ENCODE peak calls at places on chromosome 10, in five cellular contexts. H is GM23338, K is prostate gland, T is esophagus squamous epithelium, I is uterus. Y is an unnamed sample.

GRCh38 chr10:88865281-88865876 is 13.7 kb upstream of the ANKRD22 start:
- DNase-seq in H (no peak), K (peak; percentile 24), T (no peak), I (no peak), Y (no peak)

GRCh38 chr10:76306859-76307258 is 875.4 kb downstream of the LRMDA start:
- DNase-seq in H (no peak), K (no peak), T (no peak), I (no peak), Y (no peak)

GRCh38 chr10:104321716-104322415 is 16.4 kb downstream of the ITPRIP start:
- DNase-seq in H (no peak), K (no peak), T (no peak), I (no peak), Y (peak; percentile 20)

GRCh38 chr10:53256623-53257022 is 484.0 kb upstream of the MBL2 start:
- DNase-seq in H (peak; percentile 62), K (no peak), T (no peak), I (no peak), Y (peak; percentile 21)

GRCh38 chr10:38050212-38050611 is 39.7 kb downstream of the ZNF33A start:
- DNase-seq in H (no peak), K (no peak), T (no peak), I (no peak), Y (no peak)

GRCh38 chr10:105769248-105770184 is 1128.4 kb downstream of the SORCS3 start:
- DNase-seq in H (no peak), K (no peak), T (no peak), I (no peak), Y (no peak)

GRCh38 chr10:28985137-28985885 is 303.6 kb upstream of the LYZL1 start:
- DNase-seq in H (no peak), K (no peak), T (no peak), I (no peak), Y (no peak)

GRCh38 chr10:13705526-13706169 is 118.9 kb downstream of the PRPF18 start:
- DNase-seq in H (no peak), K (no peak), T (no peak), I (no peak), Y (no peak)

GRCh38 chr10:78575400-78575799 is 493.4 kb upstream of the ZMIZ1 start:
- DNase-seq in H (no peak), K (no peak), T (no peak), I (no peak), Y (no peak)

GRCh38 chr10:30158325-30158960 is 99.1 kb upstream of the JCAD start:
- DNase-seq in H (no peak), K (no peak), T (no peak), I (no peak), Y (no peak)

GRCh38 chr10:124259139-124259825 is 159.4 kb downstream of the OAT start:
- DNase-seq in H (peak; percentile 33), K (no peak), T (no peak), I (no peak), Y (no peak)

GRCh38 chr10:16819026-16819425 is 1.8 kb upstream of the RSU1 start:
- DNase-seq in H (no peak), K (no peak), T (no peak), I (no peak), Y (no peak)

GRCh38 chr10:12839941-12840611 is 161.4 kb downstream of the CCDC3 start:
- DNase-seq in H (no peak), K (no peak), T (no peak), I (no peak), Y (no peak)

GRCh38 chr10:77386833-77387232 is 250.8 kb downstream of the KCNMA1 start:
- DNase-seq in H (no peak), K (no peak), T (no peak), I (peak; percentile 58), Y (no peak)

GRCh38 chr10:48289652-48290238 is 15.2 kb upstream of the FRMPD2 start:
- DNase-seq in H (peak; percentile 82), K (peak; percentile 50), T (no peak), I (peak; percentile 25), Y (peak; percentile 76)

GRCh38 chr10:61000769-61001730 is 57.1 kb upstream of the RHOBTB1 start:
- DNase-seq in H (peak; percentile 78), K (peak; percentile 19), T (no peak), I (peak; percentile 18), Y (peak; percentile 92)

GRCh38 chr10:96764345-96764744 is 44.0 kb upstream of the PIK3AP1 start:
- DNase-seq in H (no peak), K (no peak), T (no peak), I (no peak), Y (no peak)

GRCh38 chr10:125008689-125009579 is 67.0 kb downstream of the ZRANB1 start:
- DNase-seq in H (peak; percentile 60), K (no peak), T (no peak), I (no peak), Y (peak; percentile 80)

GRCh38 chr10:33216661-33217427 is 117.6 kb downstream of the NRP1 start:
- DNase-seq in H (no peak), K (no peak), T (no peak), I (no peak), Y (no peak)

GRCh38 chr10:97307441-97307840 is 11.6 kb upstream of the FRAT1 start:
- DNase-seq in H (no peak), K (no peak), T (no peak), I (no peak), Y (no peak)

GRCh38 chr10:96488161-96488935 is 25.4 kb downstream of the TLL2 start:
- DNase-seq in H (no peak), K (no peak), T (no peak), I (no peak), Y (no peak)

GRCh38 chr10:97234403-97234802 is 48.6 kb upstream of the SLIT1 start:
- DNase-seq in H (peak; percentile 55), K (no peak), T (no peak), I (no peak), Y (no peak)

GRCh38 chr10:14569274-14570060 is 205.2 kb downstream of the FAM107B start:
- DNase-seq in H (no peak), K (peak; percentile 70), T (no peak), I (no peak), Y (no peak)

GRCh38 chr10:63866747-63867140 is 345.5 kb downstream of the REEP3 start:
- DNase-seq in H (peak; percentile 26), K (no peak), T (no peak), I (no peak), Y (no peak)

GRCh38 chr10:36489181-36489927 is 636.0 kb upstream of the ANKRD30A start:
- DNase-seq in H (no peak), K (no peak), T (no peak), I (no peak), Y (no peak)

GRCh38 chr10:55629792-55630490 is 731.1 kb downstream of the ZWINT start:
- DNase-seq in H (peak; percentile 65), K (no peak), T (no peak), I (no peak), Y (peak; percentile 32)

GRCh38 chr10:91214906-91215305 is 5.6 kb upstream of the PCGF5 start:
- DNase-seq in H (no peak), K (no peak), T (no peak), I (no peak), Y (no peak)

GRCh38 chr10:91210435-91210834 is 10.0 kb upstream of the PCGF5 start:
- DNase-seq in H (no peak), K (no peak), T (no peak), I (no peak), Y (no peak)

GRCh38 chr10:91211675-91212074 is 8.8 kb upstream of the PCGF5 start:
- DNase-seq in H (no peak), K (no peak), T (no peak), I (no peak), Y (no peak)

GRCh38 chr10:91219371-91220193 is 881 bp upstream of the PCGF5 start:
- DNase-seq in H (no peak), K (no peak), T (no peak), I (no peak), Y (no peak)

DNA sequence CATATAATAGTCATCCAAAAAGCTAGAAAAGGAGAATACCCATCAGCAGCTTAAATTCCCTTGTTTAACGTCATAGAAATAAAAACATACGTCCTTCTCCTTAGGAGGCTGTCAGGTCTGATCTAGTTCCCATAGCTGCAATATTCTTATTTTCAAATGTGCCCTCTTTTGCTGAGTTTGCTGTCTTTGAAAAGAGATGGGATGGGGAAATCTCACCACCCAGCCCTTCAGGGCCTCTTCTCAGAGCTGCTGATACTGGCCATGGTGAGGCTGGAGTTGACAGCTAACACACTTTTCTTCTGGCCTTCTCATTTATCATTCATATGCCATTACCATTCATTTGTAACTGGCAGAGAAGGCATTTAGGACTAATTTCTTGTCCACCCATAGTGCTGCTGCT is 5.1 kb upstream of the PCGF5 start:
- DNase-seq in H (no peak), K (no peak), T (no peak), I (no peak), Y (no peak)
- H3K27me3 ChIP-seq in H (peaks cover 26% of the 10 kb centered on the region), K (no peaks in the 10 kb centered on the region), T (no peaks in the 10 kb centered on the region), I (no peaks in the 10 kb centered on the region), Y (peaks cover 18% of the 10 kb centered on the region)

GRCh38 chr10:4074559-4075407 is 289.8 kb upstream of the KLF6 start:
- DNase-seq in H (no peak), K (no peak), T (no peak), I (no peak), Y (no peak)

GRCh38 chr10:4079796-4080195 is 294.8 kb upstream of the KLF6 start:
- DNase-seq in H (no peak), K (no peak), T (no peak), I (no peak), Y (no peak)

GRCh38 chr10:4073912-4074311 is 288.9 kb upstream of the KLF6 start:
- DNase-seq in H (no peak), K (no peak), T (no peak), I (no peak), Y (no peak)

GRCh38 chr10:4077804-4078203 is 292.8 kb upstream of the KLF6 start:
- DNase-seq in H (no peak), K (no peak), T (no peak), I (no peak), Y (no peak)

GRCh38 chr10:4075443-4075842 is 290.4 kb upstream of the KLF6 start:
- DNase-seq in H (no peak), K (no peak), T (no peak), I (no peak), Y (no peak)
- H3K4me3 ChIP-seq in H (no peak overlapping the region), K (no peak overlapping the region), T (no peak overlapping the region), I (no peak overlapping the region), Y (no peak overlapping the region)

GRCh38 chr10:117546020-117546629 is 3.6 kb downstream of the EMX2 start:
- DNase-seq in H (peak; percentile 29), K (no peak), T (no peak), I (no peak), Y (peak; percentile 64)
- H3K27me3 ChIP-seq in H (peaks cover 100% of the 10 kb centered on the region), K (peaks cover 63% of the 10 kb centered on the region), T (peaks cover 45% of the 10 kb centered on the region), I (no peaks in the 10 kb centered on the region), Y (peaks cover 99% of the 10 kb centered on the region)

DNA sequence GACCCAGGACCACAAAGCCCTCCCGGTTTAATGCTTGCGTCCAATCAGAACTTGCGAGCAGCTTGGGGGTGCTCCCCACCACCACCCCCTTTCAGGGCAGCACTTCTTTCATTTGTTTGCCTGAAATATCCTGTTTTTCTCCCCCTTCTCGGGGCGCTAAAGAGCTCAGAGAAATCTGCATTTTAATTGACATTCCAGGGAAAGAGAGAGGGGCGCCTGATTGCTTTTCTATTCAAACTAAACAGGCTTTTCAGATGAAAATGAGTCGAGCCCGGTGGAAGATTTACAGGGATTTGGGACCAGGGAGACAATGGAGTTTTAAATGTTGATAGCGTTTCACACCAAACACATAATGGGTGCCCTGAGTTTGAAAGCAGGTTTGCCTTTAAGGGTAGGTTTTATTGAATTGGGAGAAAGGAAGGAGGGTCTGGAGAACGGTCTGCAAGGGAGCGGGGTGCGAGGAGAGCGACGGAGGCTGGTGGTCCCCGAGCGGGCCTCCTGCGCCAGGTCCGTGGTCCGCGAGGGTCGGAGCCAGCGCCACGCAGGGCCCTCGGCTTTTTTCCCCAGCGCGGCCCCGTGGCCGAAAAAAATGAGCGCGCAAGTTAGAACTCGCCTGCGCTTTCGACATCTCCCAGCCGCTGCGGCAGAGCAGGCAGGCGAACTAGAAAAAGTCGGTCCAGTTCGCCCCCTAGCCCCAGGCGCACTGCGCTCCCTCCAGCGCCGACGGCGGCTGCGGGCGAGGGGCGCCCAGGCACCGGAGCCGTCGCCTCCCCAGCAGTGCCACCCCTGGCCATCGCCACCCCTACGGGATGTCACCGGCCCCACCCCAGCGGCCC is 1.4 kb downstream of the FGFR2 start:
- DNase-seq in H (peak; percentile 95), K (peak; percentile 78), T (no peak), I (peak; percentile 72), Y (peak; percentile 89)
- H3K4me3 ChIP-seq in H (peak overlapping the region; percentile 82), K (peak overlapping the region; percentile 46), T (peak overlapping the region; percentile 85), I (peak overlapping the region; percentile 68), Y (peak overlapping the region; percentile 99)

Y was measured in H7.